ENCODE peak calls at places on chromosomes 6 and 20, in five cellular contexts. F is fibroblast of mammary gland, U is heart right ventricle, T is stomach, W is GM12865. S is an unnamed sample.

GRCh38 chr6:50706575-50706974 is 6.8 kb upstream of the TFAP2D start:
- DNase-seq in W (no peak), U (no peak), T (no peak), F (no peak), S (no peak)

GRCh38 chr20:23917024-23917725 is 37.6 kb upstream of the CST5 start:
- DNase-seq in W (no peak), T (no peak), U (no peak), F (no peak), S (no peak)

GRCh38 chr20:14488756-14489479 is 151.5 kb upstream of the FLRT3 start:
- DNase-seq in T (no peak), F (peak; percentile 12), U (no peak), W (no peak), S (no peak)

GRCh38 chr6:105759946-105760345 is 326.2 kb upstream of the PRDM1 start:
- DNase-seq in U (no peak), F (peak; percentile 92), T (no peak), W (no peak), S (no peak)

GRCh38 chr6:43386492-43386891 is 17.0 kb upstream of the ZNF318 start:
- DNase-seq in T (no peak), W (peak; percentile 45), U (no peak), F (peak; percentile 45), S (no peak)

GRCh38 chr20:59933296-59933848 is at the start of gene SYCP2:
- DNase-seq in U (peak; percentile 50), T (peak; percentile 61), W (peak; percentile 80), F (peak; percentile 35), S (peak; percentile 58)

GRCh38 chr20:3705491-3705969 is 6.9 kb downstream of the SIGLEC1 start:
- DNase-seq in T (no peak), U (no peak), F (no peak), W (no peak), S (no peak)

GRCh38 chr6:100998111-100998510 is 117.0 kb upstream of the ASCC3 start:
- DNase-seq in T (no peak), F (peak; percentile 39), U (no peak), W (no peak), S (no peak)

GRCh38 chr20:59428441-59429205 is 128.2 kb downstream of the EDN3 start:
- DNase-seq in F (no peak), W (peak; percentile 27), U (no peak), T (no peak), S (no peak)

GRCh38 chr6:137874204-137875001 is 7.3 kb downstream of the TNFAIP3 start:
- DNase-seq in W (peak; percentile 61), F (peak; percentile 63), T (peak; percentile 31), U (no peak), S (no peak)

GRCh38 chr6:71383891-71384489 is 95.4 kb downstream of the OGFRL1 start:
- DNase-seq in F (peak; percentile 70), T (no peak), U (peak; percentile 38), W (peak; percentile 39), S (no peak)

GRCh38 chr6:133553652-133554051 is 312.5 kb downstream of the EYA4 start:
- DNase-seq in W (peak; percentile 44), U (peak; percentile 47), F (peak; percentile 76), T (peak; percentile 54), S (no peak)
- TF ChIP-seq CTCF in W (peak; percentile 37), U (peak; percentile 57), F (peak; percentile 67), T (peak; percentile 76), S (peak; percentile 36)

DNA sequence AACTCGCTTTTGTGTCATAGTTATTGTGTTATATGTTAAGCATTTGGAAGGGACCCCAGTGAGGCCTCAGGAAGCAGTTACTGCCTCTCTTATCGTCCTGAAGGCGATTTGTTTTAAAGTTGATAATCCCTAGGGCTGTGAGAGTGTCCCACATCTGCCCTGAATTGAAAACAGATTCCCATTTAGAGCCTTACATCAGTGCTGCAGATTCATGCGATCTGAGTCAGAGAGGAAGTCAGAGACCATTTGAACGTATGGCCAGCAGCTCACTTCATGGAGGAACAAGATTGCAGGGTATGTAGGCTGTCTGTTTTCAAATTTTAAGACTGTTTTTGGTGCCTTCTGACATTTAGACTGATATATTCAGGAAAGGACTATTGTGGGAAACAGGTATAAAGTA is 70.6 kb upstream of the SASH1 start:
- DNase-seq in W (no peak), F (peak; percentile 98), U (no peak), T (no peak), S (no peak)
- H3K4me3 ChIP-seq in W (no peak overlapping the region), F (peak overlapping the region; percentile 75), U (no peak overlapping the region), T (no peak overlapping the region), S (no peak overlapping the region)

GRCh38 chr6:31738048-31738979 is 1.5 kb upstream of the MSH5 start:
- DNase-seq in W (peak; percentile 90), F (peak; percentile 90), U (peak; percentile 63), T (peak; percentile 89), S (peak; percentile 76)
- TF ChIP-seq CTCF in W (no peak), F (peak; percentile 40), U (no peak), T (peak; percentile 30), S (no peak)

DNA sequence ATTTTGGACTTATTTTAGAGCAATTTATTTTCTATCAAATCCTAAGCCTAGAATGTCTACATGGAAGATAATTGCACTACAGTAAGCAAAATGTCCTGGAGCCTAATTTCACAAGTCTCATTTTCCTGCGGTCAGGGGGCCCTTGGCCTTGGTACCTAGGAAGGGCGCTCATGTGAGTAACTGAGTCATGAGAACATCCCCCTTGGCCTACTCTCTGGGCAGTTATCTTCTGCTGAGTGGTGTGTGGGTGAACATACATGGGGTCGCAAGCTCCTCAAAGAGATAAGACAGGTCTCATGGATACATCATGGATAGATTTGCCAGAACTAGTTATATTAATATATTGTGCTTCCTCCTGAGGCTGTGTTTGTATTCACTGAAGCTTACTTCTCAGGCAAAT is 211.2 kb upstream of the MARCKS start:
- DNase-seq in T (no peak), W (no peak), F (no peak), U (no peak), S (no peak)
- H3K4me3 ChIP-seq in T (no peak overlapping the region), W (peak overlapping the region; percentile 12), F (no peak overlapping the region), U (no peak overlapping the region), S (no peak overlapping the region)

GRCh38 chr20:56626367-56627121 is 2.6 kb upstream of the TFAP2C start:
- DNase-seq in U (no peak), F (peak; percentile 41), T (no peak), W (no peak), S (no peak)
- TF ChIP-seq CTCF in U (peak; percentile 18), F (peak; percentile 32), T (no peak), W (no peak), S (no peak)

GRCh38 chr20:53265304-53265875 is 293.2 kb downstream of the TSHZ2 start:
- DNase-seq in W (no peak), F (no peak), U (no peak), T (no peak), S (no peak)
- H3K4me3 ChIP-seq in W (no peak overlapping the region), F (no peak overlapping the region), U (no peak overlapping the region), T (no peak overlapping the region), S (no peak overlapping the region)

DNA sequence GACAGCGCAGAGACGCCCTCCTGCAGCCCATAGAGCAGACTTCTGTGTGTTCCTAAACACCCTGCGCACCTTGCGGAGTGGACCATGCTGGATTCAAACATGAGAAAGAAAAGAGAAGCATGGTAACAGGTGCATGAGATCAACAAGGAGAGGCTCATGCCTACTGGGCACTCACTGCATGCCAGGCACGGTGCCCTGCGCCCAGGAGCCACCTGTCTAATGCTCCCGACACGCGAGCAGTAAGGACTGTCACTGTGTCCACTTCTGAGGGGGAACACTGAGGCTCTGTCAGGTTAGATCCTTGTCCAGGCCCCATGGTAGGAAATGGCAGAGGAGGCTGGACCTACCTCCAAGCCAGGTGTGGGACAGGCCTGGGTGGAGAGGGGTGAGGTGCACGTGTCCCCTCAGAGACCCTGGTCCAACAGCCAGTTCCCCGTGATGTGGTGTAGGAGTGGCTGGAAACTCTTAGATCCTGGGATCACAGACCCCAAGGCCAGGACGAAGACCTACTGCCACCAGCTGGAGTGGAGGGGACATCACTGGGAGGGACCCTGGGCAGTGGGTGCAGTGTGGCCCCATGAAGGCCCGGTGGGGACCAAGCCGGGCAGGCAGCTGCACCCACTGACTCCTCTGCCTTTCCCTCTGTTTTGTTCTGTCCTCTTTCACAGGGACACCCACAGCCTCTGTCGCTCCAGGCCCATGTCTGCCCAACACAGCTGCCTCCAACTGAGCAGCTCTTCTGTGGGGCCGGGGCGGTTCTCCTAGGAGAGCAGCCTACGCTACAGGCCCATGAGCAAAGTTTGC is 29.5 kb downstream of the ZBP1 start:
- DNase-seq in F (no peak), W (no peak), U (no peak), T (no peak), S (no peak)
- TF ChIP-seq CTCF in F (no peak), W (no peak), U (no peak), T (no peak), S (no peak)

GRCh38 chr20:31485450-31486339 is 10.6 kb downstream of the REM1 start:
- DNase-seq in W (no peak), F (peak; percentile 33), U (peak; percentile 91), T (no peak), S (no peak)
- H3K4me3 ChIP-seq in W (no peak overlapping the region), F (peak overlapping the region; percentile 12), U (peak overlapping the region; percentile 27), T (peak overlapping the region; percentile 13), S (no peak overlapping the region)

DNA sequence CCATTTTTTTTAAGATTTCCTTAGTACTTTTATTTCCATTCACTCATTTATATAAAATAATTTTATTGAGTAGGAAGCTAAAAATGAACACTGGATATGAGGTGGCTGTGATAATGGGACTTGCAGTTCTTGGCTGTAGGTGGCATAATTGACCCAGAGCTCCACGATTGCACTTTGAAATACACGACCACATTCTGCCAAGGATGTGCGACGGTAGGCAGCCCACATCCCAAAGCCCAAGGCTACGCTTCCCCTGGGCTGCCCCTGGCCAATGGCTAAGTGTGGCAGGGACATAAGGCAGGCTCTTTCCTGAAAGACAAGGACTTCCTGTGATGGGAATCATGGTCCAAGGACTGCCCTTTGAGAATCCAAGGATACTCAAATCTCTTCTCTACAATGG is 43.7 kb upstream of the ADTRP start:
- DNase-seq in W (peak; percentile 45), F (no peak), T (no peak), U (no peak), S (no peak)
- TF ChIP-seq CTCF in W (peak; percentile 4), F (no peak), T (no peak), U (peak; percentile 26), S (no peak)

GRCh38 chr20:4750381-4750780 is 28.7 kb downstream of the PRND start:
- DNase-seq in U (no peak), W (no peak), F (no peak), T (no peak), S (no peak)
- H3K4me3 ChIP-seq in U (no peak overlapping the region), W (no peak overlapping the region), F (no peak overlapping the region), T (no peak overlapping the region), S (no peak overlapping the region)